ENCODE peak calls at places on chromosomes 6 and 20, in nine cellular contexts. One of them, this sample, is unnamed. For H3K27me3, the result is how much of the 10 kb centered on the place peaks cover.

GRCh38 chr20:51596656-51597388 is 54.3 kb upstream of the NFATC2 start:
- DNase-seq in Peyer's patch: no peak
- DNase-seq in ovary: no peak
- DNase-seq in gastrocnemius medialis: no peak
- DNase-seq in heart left ventricle: no peak
- DNase-seq in spleen: no peak
- DNase-seq in IMR-90: no peak
- DNase-seq in body of pancreas: no peak
- DNase-seq in HCT116: no peak
- DNase-seq in this sample: no peak

GRCh38 chr20:21361266-21361665 is 36.1 kb downstream of the NKX2-4 start:
- DNase-seq in heart left ventricle: no peak
- DNase-seq in body of pancreas: no peak
- DNase-seq in spleen: no peak
- DNase-seq in HCT116: no peak
- DNase-seq in IMR-90: peak
- DNase-seq in ovary: no peak
- DNase-seq in gastrocnemius medialis: no peak
- DNase-seq in Peyer's patch: no peak
- DNase-seq in this sample: no peak

GRCh38 chr6:145891126-145891525 is 73.0 kb downstream of the SHPRH start:
- DNase-seq in ovary: no peak
- DNase-seq in Peyer's patch: no peak
- DNase-seq in HCT116: no peak
- DNase-seq in heart left ventricle: no peak
- DNase-seq in IMR-90: peak
- DNase-seq in gastrocnemius medialis: no peak
- DNase-seq in spleen: no peak
- DNase-seq in body of pancreas: no peak
- DNase-seq in this sample: no peak

GRCh38 chr20:63411151-63411897 is 50.2 kb upstream of the CHRNA4 start:
- DNase-seq in body of pancreas: no peak
- DNase-seq in ovary: no peak
- DNase-seq in gastrocnemius medialis: no peak
- DNase-seq in Peyer's patch: no peak
- DNase-seq in IMR-90: no peak
- DNase-seq in HCT116: no peak
- DNase-seq in heart left ventricle: no peak
- DNase-seq in spleen: no peak
- DNase-seq in this sample: no peak

GRCh38 chr6:129029778-129030177 is 146.8 kb downstream of the LAMA2 start:
- DNase-seq in HCT116: no peak
- DNase-seq in gastrocnemius medialis: no peak
- DNase-seq in heart left ventricle: no peak
- DNase-seq in Peyer's patch: no peak
- DNase-seq in IMR-90: no peak
- DNase-seq in body of pancreas: no peak
- DNase-seq in ovary: no peak
- DNase-seq in spleen: no peak
- DNase-seq in this sample: no peak

GRCh38 chr20:63345328-63346100 is 15.6 kb downstream of the CHRNA4 start:
- DNase-seq in spleen: peak
- DNase-seq in IMR-90: no peak
- DNase-seq in gastrocnemius medialis: no peak
- DNase-seq in Peyer's patch: no peak
- DNase-seq in heart left ventricle: peak
- DNase-seq in ovary: peak
- DNase-seq in HCT116: no peak
- DNase-seq in body of pancreas: peak
- DNase-seq in this sample: no peak

GRCh38 chr20:43318749-43319148 is 129.0 kb upstream of the PTPRT start:
- DNase-seq in HCT116: no peak
- DNase-seq in body of pancreas: no peak
- DNase-seq in ovary: no peak
- DNase-seq in Peyer's patch: no peak
- DNase-seq in IMR-90: no peak
- DNase-seq in spleen: no peak
- DNase-seq in heart left ventricle: no peak
- DNase-seq in gastrocnemius medialis: no peak
- DNase-seq in this sample: no peak

GRCh38 chr6:110613356-110613755 is 136.9 kb upstream of the SLC22A16 start:
- DNase-seq in body of pancreas: no peak
- DNase-seq in Peyer's patch: no peak
- DNase-seq in gastrocnemius medialis: no peak
- DNase-seq in HCT116: no peak
- DNase-seq in ovary: no peak
- DNase-seq in IMR-90: no peak
- DNase-seq in spleen: no peak
- DNase-seq in heart left ventricle: no peak
- DNase-seq in this sample: no peak

GRCh38 chr20:19387251-19387650 is 174.8 kb downstream of the SLC24A3 start:
- DNase-seq in IMR-90: no peak
- DNase-seq in heart left ventricle: no peak
- DNase-seq in spleen: no peak
- DNase-seq in gastrocnemius medialis: no peak
- DNase-seq in Peyer's patch: no peak
- DNase-seq in body of pancreas: no peak
- DNase-seq in ovary: no peak
- DNase-seq in HCT116: no peak
- DNase-seq in this sample: no peak

GRCh38 chr20:22623211-22623610 is 38.8 kb upstream of the FOXA2 start:
- DNase-seq in ovary: no peak
- DNase-seq in body of pancreas: peak
- DNase-seq in heart left ventricle: no peak
- DNase-seq in Peyer's patch: no peak
- DNase-seq in IMR-90: peak
- DNase-seq in spleen: no peak
- DNase-seq in gastrocnemius medialis: no peak
- DNase-seq in HCT116: peak
- DNase-seq in this sample: peak

GRCh38 chr20:41983159-41983558 is 365.0 kb upstream of the CHD6 start:
- DNase-seq in body of pancreas: no peak
- DNase-seq in Peyer's patch: no peak
- DNase-seq in spleen: no peak
- DNase-seq in heart left ventricle: no peak
- DNase-seq in IMR-90: no peak
- DNase-seq in gastrocnemius medialis: no peak
- DNase-seq in ovary: no peak
- DNase-seq in HCT116: no peak
- DNase-seq in this sample: peak

GRCh38 chr6:133834472-133835170 is 54.3 kb upstream of the TCF21 start:
- DNase-seq in heart left ventricle: no peak
- DNase-seq in gastrocnemius medialis: no peak
- DNase-seq in IMR-90: no peak
- DNase-seq in ovary: no peak
- DNase-seq in HCT116: no peak
- DNase-seq in body of pancreas: no peak
- DNase-seq in Peyer's patch: no peak
- DNase-seq in spleen: no peak
- DNase-seq in this sample: no peak

GRCh38 chr6:72218125-72218524 is 331.8 kb downstream of the RIMS1 start:
- DNase-seq in ovary: no peak
- DNase-seq in HCT116: peak
- DNase-seq in spleen: no peak
- DNase-seq in heart left ventricle: no peak
- DNase-seq in gastrocnemius medialis: no peak
- DNase-seq in IMR-90: peak
- DNase-seq in body of pancreas: peak
- DNase-seq in Peyer's patch: no peak
- DNase-seq in this sample: no peak

GRCh38 chr20:58649288-58650180 is 1.5 kb upstream of the STX16 start:
- DNase-seq in Peyer's patch: peak
- DNase-seq in spleen: peak
- DNase-seq in HCT116: no peak
- DNase-seq in heart left ventricle: peak
- DNase-seq in IMR-90: no peak
- DNase-seq in ovary: no peak
- DNase-seq in body of pancreas: peak
- DNase-seq in gastrocnemius medialis: no peak
- DNase-seq in this sample: peak

GRCh38 chr6:16759181-16759645 is 2.0 kb downstream of the ATXN1 start:
- DNase-seq in heart left ventricle: no peak
- DNase-seq in Peyer's patch: no peak
- DNase-seq in body of pancreas: peak
- DNase-seq in gastrocnemius medialis: no peak
- DNase-seq in HCT116: no peak
- DNase-seq in ovary: no peak
- DNase-seq in spleen: no peak
- DNase-seq in IMR-90: no peak
- DNase-seq in this sample: no peak

GRCh38 chr6:30102701-30103629 is 9.9 kb downstream of the TRIM31 start:
- DNase-seq in Peyer's patch: peak
- DNase-seq in HCT116: peak
- DNase-seq in spleen: peak
- DNase-seq in gastrocnemius medialis: peak
- DNase-seq in heart left ventricle: peak
- DNase-seq in body of pancreas: peak
- DNase-seq in ovary: peak
- DNase-seq in IMR-90: peak
- DNase-seq in this sample: peak
- TF ChIP-seq POLR2A in Peyer's patch: peak
- TF ChIP-seq POLR2A in HCT116: peak
- TF ChIP-seq POLR2A in spleen: no peak
- TF ChIP-seq POLR2A in gastrocnemius medialis: no peak
- TF ChIP-seq POLR2A in heart left ventricle: peak
- TF ChIP-seq POLR2A in body of pancreas: no peak
- TF ChIP-seq POLR2A in ovary: no peak
- TF ChIP-seq POLR2A in IMR-90: peak
- TF ChIP-seq POLR2A in this sample: no peak

GRCh38 chr20:40864470-40864869 is 164.2 kb upstream of the TOP1 start:
- DNase-seq in spleen: no peak
- DNase-seq in gastrocnemius medialis: no peak
- DNase-seq in body of pancreas: no peak
- DNase-seq in Peyer's patch: no peak
- DNase-seq in IMR-90: no peak
- DNase-seq in ovary: no peak
- DNase-seq in HCT116: no peak
- DNase-seq in heart left ventricle: no peak
- DNase-seq in this sample: no peak

GRCh38 chr20:40863337-40863919 is 165.2 kb upstream of the TOP1 start:
- DNase-seq in heart left ventricle: no peak
- DNase-seq in HCT116: no peak
- DNase-seq in body of pancreas: no peak
- DNase-seq in IMR-90: no peak
- DNase-seq in gastrocnemius medialis: no peak
- DNase-seq in Peyer's patch: no peak
- DNase-seq in spleen: no peak
- DNase-seq in ovary: no peak
- DNase-seq in this sample: no peak

GRCh38 chr20:40865095-40865494 is 163.5 kb upstream of the TOP1 start:
- DNase-seq in IMR-90: no peak
- DNase-seq in body of pancreas: no peak
- DNase-seq in ovary: no peak
- DNase-seq in Peyer's patch: no peak
- DNase-seq in HCT116: no peak
- DNase-seq in gastrocnemius medialis: no peak
- DNase-seq in heart left ventricle: no peak
- DNase-seq in spleen: no peak
- DNase-seq in this sample: no peak

GRCh38 chr20:40868568-40869223 is 159.9 kb upstream of the TOP1 start:
- DNase-seq in Peyer's patch: no peak
- DNase-seq in IMR-90: peak
- DNase-seq in ovary: peak
- DNase-seq in spleen: no peak
- DNase-seq in body of pancreas: peak
- DNase-seq in heart left ventricle: no peak
- DNase-seq in HCT116: no peak
- DNase-seq in gastrocnemius medialis: peak
- DNase-seq in this sample: no peak

DNA sequence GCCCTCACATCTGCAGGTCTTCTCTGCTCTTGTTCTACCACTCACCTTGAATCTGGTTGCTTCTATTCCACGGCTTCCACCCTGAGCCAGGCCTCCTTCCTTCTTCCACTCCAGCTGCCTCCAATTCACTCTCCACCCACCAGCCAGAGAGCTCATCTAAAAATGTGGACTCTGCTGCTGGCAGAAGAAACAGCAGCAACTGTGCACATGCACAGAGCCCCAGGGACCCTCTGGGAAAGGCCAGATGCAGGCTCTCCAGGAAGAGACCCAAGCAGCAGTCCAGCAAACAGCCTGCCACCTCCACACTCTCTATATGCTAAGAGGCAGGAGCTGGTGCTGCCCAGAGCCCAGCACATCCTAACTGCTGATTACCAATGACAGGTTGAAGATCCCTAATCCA is 162.6 kb upstream of the TOP1 start:
- DNase-seq in HCT116: no peak
- DNase-seq in body of pancreas: no peak
- DNase-seq in IMR-90: no peak
- DNase-seq in ovary: no peak
- DNase-seq in Peyer's patch: no peak
- DNase-seq in heart left ventricle: no peak
- DNase-seq in spleen: no peak
- DNase-seq in gastrocnemius medialis: no peak
- DNase-seq in this sample: no peak
- H3K27me3 ChIP-seq in HCT116: under half
- H3K27me3 ChIP-seq in body of pancreas: under half
- H3K27me3 ChIP-seq in IMR-90: under half
- H3K27me3 ChIP-seq in ovary: under half
- H3K27me3 ChIP-seq in Peyer's patch: under half
- H3K27me3 ChIP-seq in heart left ventricle: under half
- H3K27me3 ChIP-seq in spleen: under half
- H3K27me3 ChIP-seq in gastrocnemius medialis: under half
- H3K27me3 ChIP-seq in this sample: under half

DNA sequence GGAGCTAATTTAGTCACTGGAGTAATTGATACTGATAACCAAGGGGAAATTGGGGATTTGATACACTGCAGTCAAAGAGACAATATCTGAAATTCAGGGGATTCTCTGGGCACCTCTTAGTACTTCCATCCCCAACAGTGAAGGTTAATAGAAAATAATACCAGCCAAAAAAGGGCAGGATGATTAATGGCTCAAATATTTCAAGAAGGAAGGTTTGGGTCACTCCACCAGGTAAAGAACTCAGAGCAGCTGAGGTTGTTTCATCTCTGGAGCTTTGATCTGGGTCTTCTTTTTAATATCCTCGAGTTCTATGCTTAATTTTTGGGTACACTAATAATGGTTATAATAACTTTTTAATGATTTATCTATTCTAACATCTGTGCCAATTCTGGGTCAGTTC is 70.8 kb downstream of the CDKAL1 start:
- DNase-seq in heart left ventricle: no peak
- DNase-seq in body of pancreas: no peak
- DNase-seq in HCT116: no peak
- DNase-seq in gastrocnemius medialis: no peak
- DNase-seq in ovary: no peak
- DNase-seq in Peyer's patch: no peak
- DNase-seq in spleen: no peak
- DNase-seq in IMR-90: no peak
- DNase-seq in this sample: no peak
- TF ChIP-seq CTCF in heart left ventricle: no peak
- TF ChIP-seq CTCF in body of pancreas: no peak
- TF ChIP-seq CTCF in HCT116: no peak
- TF ChIP-seq CTCF in gastrocnemius medialis: no peak
- TF ChIP-seq CTCF in ovary: no peak
- TF ChIP-seq CTCF in Peyer's patch: no peak
- TF ChIP-seq CTCF in spleen: no peak
- TF ChIP-seq CTCF in IMR-90: no peak
- TF ChIP-seq CTCF in this sample: no peak

DNA sequence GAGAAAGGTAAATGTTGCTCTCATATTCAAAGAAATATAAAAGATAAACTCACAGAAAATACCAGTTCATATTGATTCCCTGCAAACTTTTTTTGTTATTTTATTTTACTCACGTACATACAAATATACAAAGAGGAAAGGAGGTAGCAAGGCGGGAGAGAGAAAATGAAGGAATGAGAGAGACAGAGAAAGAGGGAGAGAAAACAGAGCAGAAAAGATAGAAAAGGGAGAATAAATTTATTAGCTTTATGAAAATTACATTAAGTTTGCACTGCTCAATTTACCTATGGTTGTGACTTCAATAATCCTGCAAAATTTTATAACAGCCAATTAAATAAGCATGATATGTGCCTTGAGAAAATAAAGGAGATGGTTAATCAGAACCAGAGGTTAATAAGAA is 274.7 kb upstream of the CITED2 start:
- DNase-seq in spleen: no peak
- DNase-seq in ovary: no peak
- DNase-seq in gastrocnemius medialis: no peak
- DNase-seq in IMR-90: no peak
- DNase-seq in HCT116: no peak
- DNase-seq in heart left ventricle: no peak
- DNase-seq in Peyer's patch: no peak
- DNase-seq in body of pancreas: no peak
- DNase-seq in this sample: no peak
- TF ChIP-seq POLR2A in spleen: no peak
- TF ChIP-seq POLR2A in ovary: no peak
- TF ChIP-seq POLR2A in gastrocnemius medialis: no peak
- TF ChIP-seq POLR2A in IMR-90: no peak
- TF ChIP-seq POLR2A in HCT116: no peak
- TF ChIP-seq POLR2A in heart left ventricle: no peak
- TF ChIP-seq POLR2A in Peyer's patch: no peak
- TF ChIP-seq POLR2A in body of pancreas: no peak
- TF ChIP-seq POLR2A in this sample: no peak